ENCODE peak calls at places on chromosomes 12 and 14, in eight cellular contexts. One of them, this sample, is unnamed. For H3K36me3, the result is how much of the 10 kb centered on the place peaks cover.

GRCh38 chr14:95185452-95186392 is 28.4 kb upstream of the DICER1 start:
- DNase-seq in colonic mucosa: peak
- DNase-seq in left ventricle myocardium inferior: peak
- DNase-seq in RWPE2: no peak
- DNase-seq in stomach: peak
- DNase-seq in fibroblast of lung: peak
- DNase-seq in astrocyte: no peak
- DNase-seq in endodermal cell: no peak
- DNase-seq in this sample: no peak

GRCh38 chr14:63650336-63650952 is 8.8 kb upstream of the WDR89 start:
- DNase-seq in endodermal cell: no peak
- DNase-seq in RWPE2: no peak
- DNase-seq in astrocyte: no peak
- DNase-seq in stomach: no peak
- DNase-seq in colonic mucosa: no peak
- DNase-seq in left ventricle myocardium inferior: no peak
- DNase-seq in fibroblast of lung: no peak
- DNase-seq in this sample: no peak

GRCh38 chr12:58915634-58916033 is 4.7 kb downstream of the LRIG3 start:
- DNase-seq in endodermal cell: peak
- DNase-seq in stomach: peak
- DNase-seq in colonic mucosa: peak
- DNase-seq in fibroblast of lung: peak
- DNase-seq in left ventricle myocardium inferior: peak
- DNase-seq in astrocyte: peak
- DNase-seq in RWPE2: no peak
- DNase-seq in this sample: no peak

GRCh38 chr12:11705010-11705409 is 55.5 kb downstream of the ETV6 start:
- DNase-seq in left ventricle myocardium inferior: no peak
- DNase-seq in fibroblast of lung: peak
- DNase-seq in RWPE2: no peak
- DNase-seq in stomach: no peak
- DNase-seq in astrocyte: peak
- DNase-seq in colonic mucosa: no peak
- DNase-seq in endodermal cell: no peak
- DNase-seq in this sample: no peak

GRCh38 chr14:88245321-88245720 is 77.7 kb downstream of the KCNK10 start:
- DNase-seq in fibroblast of lung: no peak
- DNase-seq in colonic mucosa: no peak
- DNase-seq in endodermal cell: no peak
- DNase-seq in RWPE2: no peak
- DNase-seq in left ventricle myocardium inferior: no peak
- DNase-seq in astrocyte: no peak
- DNase-seq in stomach: no peak
- DNase-seq in this sample: peak

GRCh38 chr14:20719777-20720176 is 25.9 kb upstream of the EDDM3A start:
- DNase-seq in fibroblast of lung: no peak
- DNase-seq in colonic mucosa: peak
- DNase-seq in endodermal cell: no peak
- DNase-seq in astrocyte: no peak
- DNase-seq in RWPE2: no peak
- DNase-seq in stomach: peak
- DNase-seq in left ventricle myocardium inferior: no peak
- DNase-seq in this sample: no peak

GRCh38 chr12:132445884-132446471 is 44.0 kb upstream of the FBRSL1 start:
- DNase-seq in endodermal cell: peak
- DNase-seq in astrocyte: peak
- DNase-seq in stomach: peak
- DNase-seq in left ventricle myocardium inferior: peak
- DNase-seq in colonic mucosa: no peak
- DNase-seq in fibroblast of lung: peak
- DNase-seq in RWPE2: peak
- DNase-seq in this sample: no peak

GRCh38 chr12:20272801-20273200 is 95.5 kb upstream of the PDE3A start:
- DNase-seq in left ventricle myocardium inferior: no peak
- DNase-seq in endodermal cell: no peak
- DNase-seq in stomach: no peak
- DNase-seq in colonic mucosa: no peak
- DNase-seq in astrocyte: peak
- DNase-seq in fibroblast of lung: peak
- DNase-seq in RWPE2: no peak
- DNase-seq in this sample: no peak

GRCh38 chr14:71532349-71532748 is 399.9 kb upstream of the RGS6 start:
- DNase-seq in endodermal cell: no peak
- DNase-seq in left ventricle myocardium inferior: no peak
- DNase-seq in colonic mucosa: no peak
- DNase-seq in astrocyte: peak
- DNase-seq in RWPE2: no peak
- DNase-seq in stomach: no peak
- DNase-seq in fibroblast of lung: peak
- DNase-seq in this sample: no peak

GRCh38 chr12:120357104-120357503 is 11.9 kb downstream of the MSI1 start:
- DNase-seq in RWPE2: no peak
- DNase-seq in left ventricle myocardium inferior: no peak
- DNase-seq in stomach: no peak
- DNase-seq in endodermal cell: no peak
- DNase-seq in colonic mucosa: no peak
- DNase-seq in fibroblast of lung: no peak
- DNase-seq in astrocyte: no peak
- DNase-seq in this sample: no peak

GRCh38 chr14:30656190-30656632 is 34.1 kb downstream of the SCFD1 start:
- DNase-seq in RWPE2: no peak
- DNase-seq in fibroblast of lung: peak
- DNase-seq in stomach: no peak
- DNase-seq in left ventricle myocardium inferior: no peak
- DNase-seq in colonic mucosa: peak
- DNase-seq in astrocyte: peak
- DNase-seq in endodermal cell: peak
- DNase-seq in this sample: peak

GRCh38 chr12:25404955-25405354 is 148.1 kb downstream of the LMNTD1 start:
- DNase-seq in astrocyte: no peak
- DNase-seq in endodermal cell: peak
- DNase-seq in fibroblast of lung: no peak
- DNase-seq in stomach: peak
- DNase-seq in left ventricle myocardium inferior: no peak
- DNase-seq in RWPE2: no peak
- DNase-seq in colonic mucosa: no peak
- DNase-seq in this sample: no peak

GRCh38 chr12:48351022-48351708 is 446 bp upstream of the ZNF641 start:
- DNase-seq in stomach: peak
- DNase-seq in RWPE2: no peak
- DNase-seq in astrocyte: peak
- DNase-seq in endodermal cell: no peak
- DNase-seq in left ventricle myocardium inferior: peak
- DNase-seq in colonic mucosa: peak
- DNase-seq in fibroblast of lung: peak
- DNase-seq in this sample: no peak

GRCh38 chr14:66141733-66142132 is 344.4 kb upstream of the CCDC196 start:
- DNase-seq in colonic mucosa: no peak
- DNase-seq in left ventricle myocardium inferior: no peak
- DNase-seq in RWPE2: no peak
- DNase-seq in fibroblast of lung: no peak
- DNase-seq in endodermal cell: no peak
- DNase-seq in astrocyte: no peak
- DNase-seq in stomach: no peak
- DNase-seq in this sample: no peak

GRCh38 chr12:12626471-12626870 is 14.8 kb downstream of the CREBL2 start:
- DNase-seq in RWPE2: no peak
- DNase-seq in colonic mucosa: no peak
- DNase-seq in endodermal cell: no peak
- DNase-seq in astrocyte: no peak
- DNase-seq in stomach: no peak
- DNase-seq in left ventricle myocardium inferior: no peak
- DNase-seq in fibroblast of lung: no peak
- DNase-seq in this sample: no peak

GRCh38 chr12:132340266-132341035 is 11.1 kb upstream of the GALNT9 start:
- DNase-seq in colonic mucosa: no peak
- DNase-seq in left ventricle myocardium inferior: no peak
- DNase-seq in fibroblast of lung: no peak
- DNase-seq in RWPE2: no peak
- DNase-seq in endodermal cell: no peak
- DNase-seq in stomach: no peak
- DNase-seq in astrocyte: no peak
- DNase-seq in this sample: no peak

GRCh38 chr12:13982010-13982409 is 608 bp upstream of the GRIN2B start:
- DNase-seq in fibroblast of lung: no peak
- DNase-seq in stomach: no peak
- DNase-seq in astrocyte: no peak
- DNase-seq in RWPE2: no peak
- DNase-seq in endodermal cell: peak
- DNase-seq in left ventricle myocardium inferior: no peak
- DNase-seq in colonic mucosa: no peak
- DNase-seq in this sample: peak

GRCh38 chr12:8709124-8709830 is 11.5 kb downstream of the RIMKLB start:
- DNase-seq in left ventricle myocardium inferior: no peak
- DNase-seq in endodermal cell: no peak
- DNase-seq in astrocyte: no peak
- DNase-seq in fibroblast of lung: no peak
- DNase-seq in stomach: peak
- DNase-seq in RWPE2: no peak
- DNase-seq in colonic mucosa: peak
- DNase-seq in this sample: no peak

GRCh38 chr14:63672417-63673180 is 30.9 kb upstream of the WDR89 start:
- DNase-seq in stomach: no peak
- DNase-seq in astrocyte: peak
- DNase-seq in endodermal cell: no peak
- DNase-seq in RWPE2: no peak
- DNase-seq in colonic mucosa: no peak
- DNase-seq in left ventricle myocardium inferior: no peak
- DNase-seq in fibroblast of lung: peak
- DNase-seq in this sample: no peak

GRCh38 chr12:38704455-38704854 is 200.9 kb downstream of the CPNE8 start:
- DNase-seq in astrocyte: no peak
- DNase-seq in RWPE2: no peak
- DNase-seq in stomach: no peak
- DNase-seq in left ventricle myocardium inferior: no peak
- DNase-seq in endodermal cell: no peak
- DNase-seq in fibroblast of lung: no peak
- DNase-seq in colonic mucosa: no peak
- DNase-seq in this sample: no peak

GRCh38 chr12:100656806-100657205 is 83.3 kb downstream of the GAS2L3 start:
- DNase-seq in colonic mucosa: no peak
- DNase-seq in astrocyte: no peak
- DNase-seq in endodermal cell: no peak
- DNase-seq in RWPE2: no peak
- DNase-seq in stomach: no peak
- DNase-seq in fibroblast of lung: no peak
- DNase-seq in left ventricle myocardium inferior: no peak
- DNase-seq in this sample: no peak

GRCh38 chr14:99578541-99579044 is 25.4 kb downstream of the CCDC85C start:
- DNase-seq in endodermal cell: no peak
- DNase-seq in colonic mucosa: no peak
- DNase-seq in fibroblast of lung: no peak
- DNase-seq in left ventricle myocardium inferior: peak
- DNase-seq in stomach: no peak
- DNase-seq in RWPE2: no peak
- DNase-seq in astrocyte: no peak
- DNase-seq in this sample: no peak
- H3K4me3 ChIP-seq in endodermal cell: no peak
- H3K4me3 ChIP-seq in colonic mucosa: no peak
- H3K4me3 ChIP-seq in fibroblast of lung: no peak
- H3K4me3 ChIP-seq in left ventricle myocardium inferior: peak
- H3K4me3 ChIP-seq in stomach: no peak
- H3K4me3 ChIP-seq in RWPE2: no peak
- H3K4me3 ChIP-seq in astrocyte: no peak
- H3K4me3 ChIP-seq in this sample: no peak

DNA sequence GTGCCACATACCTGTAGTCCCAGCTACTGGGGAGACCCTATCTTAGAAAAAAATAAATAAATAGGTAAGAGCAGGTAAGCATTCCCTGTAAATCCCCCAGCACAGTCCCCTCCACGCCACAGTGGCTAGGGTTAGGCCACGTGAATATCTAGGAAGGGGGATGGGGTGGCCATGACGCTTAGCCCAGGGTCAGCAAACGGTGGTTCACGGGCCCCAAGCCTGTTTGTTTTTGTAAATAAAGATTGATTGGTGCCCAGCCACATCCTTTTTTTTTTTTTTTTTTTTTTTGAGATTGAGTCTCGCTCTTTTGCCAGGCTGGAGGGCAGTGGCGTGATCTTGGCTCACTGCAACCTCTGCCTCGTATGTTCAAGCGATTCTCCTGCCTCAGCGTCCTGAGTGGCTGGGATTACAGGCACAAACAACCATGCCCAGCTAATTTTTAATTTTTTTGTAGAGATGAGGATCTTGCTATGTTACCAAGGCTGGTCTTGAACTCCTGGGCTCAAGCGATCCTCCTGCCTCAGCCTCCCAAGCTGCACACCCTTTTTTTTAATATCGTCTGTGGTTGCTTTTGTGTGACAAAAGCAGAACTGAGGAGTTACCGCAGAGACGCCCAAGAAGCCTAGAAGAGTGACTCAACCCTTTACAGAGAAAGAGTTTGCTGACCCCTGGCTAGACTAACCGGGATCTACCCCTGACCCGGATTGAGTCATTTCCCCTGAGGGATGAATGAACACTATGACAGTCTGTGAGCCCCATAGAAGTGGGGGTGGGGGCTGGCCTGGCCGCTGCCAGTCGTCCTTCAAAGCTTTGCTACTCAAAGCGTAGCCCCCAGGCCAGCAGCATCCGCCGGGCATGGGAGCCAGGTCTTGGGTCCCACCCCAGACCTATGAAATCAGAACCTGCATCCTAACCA is 113.7 kb upstream of the NCOR2 start:
- DNase-seq in RWPE2: peak
- DNase-seq in colonic mucosa: peak
- DNase-seq in left ventricle myocardium inferior: peak
- DNase-seq in stomach: no peak
- DNase-seq in endodermal cell: peak
- DNase-seq in fibroblast of lung: peak
- DNase-seq in astrocyte: peak
- DNase-seq in this sample: peak
- TF ChIP-seq CTCF in RWPE2: peak
- TF ChIP-seq CTCF in colonic mucosa: no peak
- TF ChIP-seq CTCF in left ventricle myocardium inferior: peak
- TF ChIP-seq CTCF in stomach: no peak
- TF ChIP-seq CTCF in endodermal cell: peak
- TF ChIP-seq CTCF in fibroblast of lung: peak
- TF ChIP-seq CTCF in astrocyte: peak
- TF ChIP-seq CTCF in this sample: peak

DNA sequence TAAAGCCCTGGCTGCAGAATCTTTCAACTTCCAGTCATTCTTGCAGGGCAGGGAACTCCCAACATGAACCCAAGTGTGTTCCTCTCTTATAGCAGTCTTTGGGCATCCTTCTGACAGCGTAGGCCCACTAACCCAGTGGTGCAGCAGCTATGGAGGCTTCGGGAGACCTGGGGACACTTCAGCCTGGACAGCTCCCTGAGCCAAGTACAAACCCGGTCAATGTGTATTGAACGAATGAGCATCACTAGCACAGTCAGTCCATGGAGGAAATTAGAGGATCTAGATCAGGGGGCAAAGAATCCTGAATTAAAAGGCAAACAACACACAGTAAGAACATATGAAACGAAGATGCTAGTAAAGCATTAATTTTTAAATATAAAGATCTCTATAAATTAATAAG is 41.8 kb downstream of the KIAA0586 start:
- DNase-seq in endodermal cell: no peak
- DNase-seq in colonic mucosa: no peak
- DNase-seq in left ventricle myocardium inferior: no peak
- DNase-seq in stomach: no peak
- DNase-seq in fibroblast of lung: no peak
- DNase-seq in astrocyte: no peak
- DNase-seq in RWPE2: no peak
- DNase-seq in this sample: no peak
- H3K36me3 ChIP-seq in endodermal cell: under half
- H3K36me3 ChIP-seq in colonic mucosa: under half
- H3K36me3 ChIP-seq in left ventricle myocardium inferior: half or more
- H3K36me3 ChIP-seq in stomach: under half
- H3K36me3 ChIP-seq in fibroblast of lung: under half
- H3K36me3 ChIP-seq in astrocyte: under half
- H3K36me3 ChIP-seq in RWPE2: half or more
- H3K36me3 ChIP-seq in this sample: under half

GRCh38 chr14:53047302-53047701 is 96.5 kb upstream of the FERMT2 start:
- DNase-seq in stomach: no peak
- DNase-seq in colonic mucosa: no peak
- DNase-seq in RWPE2: no peak
- DNase-seq in left ventricle myocardium inferior: no peak
- DNase-seq in fibroblast of lung: no peak
- DNase-seq in astrocyte: no peak
- DNase-seq in endodermal cell: no peak
- DNase-seq in this sample: no peak
- H3K4me3 ChIP-seq in stomach: no peak
- H3K4me3 ChIP-seq in colonic mucosa: no peak
- H3K4me3 ChIP-seq in RWPE2: no peak
- H3K4me3 ChIP-seq in left ventricle myocardium inferior: no peak
- H3K4me3 ChIP-seq in fibroblast of lung: no peak
- H3K4me3 ChIP-seq in astrocyte: no peak
- H3K4me3 ChIP-seq in endodermal cell: no peak
- H3K4me3 ChIP-seq in this sample: no peak